ENCODE peak calls at places on chromosomes 5 and 9, in four cellular contexts. One of them, this sample, is unnamed.

GRCh38 chr9:133570681-133571080 is 36.2 kb downstream of the ADAMTSL2 start:
- DNase-seq in fibroblast of lung: no peak
- DNase-seq in hepatocyte: no peak
- DNase-seq in SK-N-SH: no peak
- DNase-seq in this sample: no peak

GRCh38 chr5:133113331-133114061 is 61.7 kb downstream of the HSPA4 start:
- DNase-seq in hepatocyte: no peak
- DNase-seq in fibroblast of lung: no peak
- DNase-seq in SK-N-SH: no peak
- DNase-seq in this sample: no peak

GRCh38 chr5:158899792-158900191 is 199.9 kb downstream of the EBF1 start:
- DNase-seq in SK-N-SH: no peak
- DNase-seq in fibroblast of lung: no peak
- DNase-seq in hepatocyte: no peak
- DNase-seq in this sample: no peak

GRCh38 chr9:2621678-2622360 is at the start of gene VLDLR:
- DNase-seq in fibroblast of lung: peak; percentile 25
- DNase-seq in SK-N-SH: peak; percentile 90
- DNase-seq in hepatocyte: peak; percentile 71
- DNase-seq in this sample: peak; percentile 87

GRCh38 chr9:89676281-89676680 is 71.5 kb downstream of the GADD45G start:
- DNase-seq in hepatocyte: no peak
- DNase-seq in SK-N-SH: peak; percentile 56
- DNase-seq in fibroblast of lung: no peak
- DNase-seq in this sample: peak; percentile 36

GRCh38 chr5:126776499-126777256 is at the start of gene LMNB1:
- DNase-seq in hepatocyte: peak; percentile 96
- DNase-seq in fibroblast of lung: peak; percentile 95
- DNase-seq in SK-N-SH: peak; percentile 95
- DNase-seq in this sample: peak; percentile 99

GRCh38 chr5:151155149-151155776 is 2.3 kb downstream of the ANXA6 start:
- DNase-seq in SK-N-SH: no peak
- DNase-seq in fibroblast of lung: peak; percentile 22
- DNase-seq in hepatocyte: no peak
- DNase-seq in this sample: no peak

GRCh38 chr5:159123189-159123588 is 23.5 kb upstream of the EBF1 start:
- DNase-seq in SK-N-SH: no peak
- DNase-seq in fibroblast of lung: no peak
- DNase-seq in hepatocyte: no peak
- DNase-seq in this sample: no peak

GRCh38 chr9:38405841-38406240 is 13.3 kb downstream of the ALDH1B1 start:
- DNase-seq in SK-N-SH: no peak
- DNase-seq in hepatocyte: no peak
- DNase-seq in fibroblast of lung: no peak
- DNase-seq in this sample: no peak

GRCh38 chr5:102547659-102548058 is 48.9 kb upstream of the SLCO6A1 start:
- DNase-seq in fibroblast of lung: no peak
- DNase-seq in hepatocyte: no peak
- DNase-seq in SK-N-SH: no peak
- DNase-seq in this sample: no peak

GRCh38 chr5:10199700-10200099 is 50.0 kb downstream of the ATPSCKMT start:
- DNase-seq in hepatocyte: no peak
- DNase-seq in SK-N-SH: no peak
- DNase-seq in fibroblast of lung: no peak
- DNase-seq in this sample: no peak

GRCh38 chr5:177094224-177095087 is 7.7 kb downstream of the FGFR4 start:
- DNase-seq in hepatocyte: peak; percentile 66
- DNase-seq in SK-N-SH: peak; percentile 66
- DNase-seq in fibroblast of lung: peak; percentile 98
- DNase-seq in this sample: no peak

GRCh38 chr5:6746244-6746643 is 33.0 kb downstream of the TENT4A start:
- DNase-seq in SK-N-SH: no peak
- DNase-seq in fibroblast of lung: no peak
- DNase-seq in hepatocyte: no peak
- DNase-seq in this sample: no peak

GRCh38 chr5:77083088-77083487 is 4.0 kb downstream of the ZBED3 start:
- DNase-seq in fibroblast of lung: no peak
- DNase-seq in SK-N-SH: no peak
- DNase-seq in hepatocyte: no peak
- DNase-seq in this sample: no peak

GRCh38 chr5:77080905-77081304 is 6.2 kb downstream of the ZBED3 start:
- DNase-seq in fibroblast of lung: no peak
- DNase-seq in SK-N-SH: no peak
- DNase-seq in hepatocyte: no peak
- DNase-seq in this sample: no peak

GRCh38 chr5:77086611-77087483 is at the start of gene ZBED3:
- DNase-seq in SK-N-SH: peak; percentile 88
- DNase-seq in fibroblast of lung: peak; percentile 95
- DNase-seq in hepatocyte: peak; percentile 89
- DNase-seq in this sample: peak; percentile 89

GRCh38 chr5:77077821-77078176 is 9.3 kb downstream of the ZBED3 start:
- DNase-seq in hepatocyte: no peak
- DNase-seq in fibroblast of lung: no peak
- DNase-seq in SK-N-SH: no peak
- DNase-seq in this sample: no peak

DNA sequence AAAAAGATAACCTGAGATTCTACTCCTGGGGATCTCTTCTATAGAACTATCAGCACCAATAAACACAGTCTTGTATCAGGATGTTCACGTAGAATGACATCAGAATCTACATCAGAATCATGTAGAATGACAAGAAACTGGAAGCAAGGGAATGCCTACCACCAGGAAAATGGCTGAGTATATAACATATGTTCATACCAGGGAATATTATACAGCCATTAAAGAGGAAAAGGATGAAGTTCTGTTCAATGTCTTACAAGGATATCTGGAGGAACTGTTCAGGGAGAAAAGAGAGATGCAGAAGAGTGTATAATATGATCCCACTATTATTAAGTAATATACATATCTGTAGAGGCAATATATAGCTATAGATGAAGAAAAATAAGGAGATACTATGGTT is 4.8 kb downstream of the ZBED3 start:
- DNase-seq in SK-N-SH: no peak
- DNase-seq in hepatocyte: no peak
- DNase-seq in fibroblast of lung: no peak
- DNase-seq in this sample: no peak
- H3K36me3 ChIP-seq in SK-N-SH: peaks cover 4% of the 10 kb centered on the region
- H3K36me3 ChIP-seq in hepatocyte: no peaks in the 10 kb centered on the region
- H3K36me3 ChIP-seq in fibroblast of lung: no peaks in the 10 kb centered on the region
- H3K36me3 ChIP-seq in this sample: no peaks in the 10 kb centered on the region

DNA sequence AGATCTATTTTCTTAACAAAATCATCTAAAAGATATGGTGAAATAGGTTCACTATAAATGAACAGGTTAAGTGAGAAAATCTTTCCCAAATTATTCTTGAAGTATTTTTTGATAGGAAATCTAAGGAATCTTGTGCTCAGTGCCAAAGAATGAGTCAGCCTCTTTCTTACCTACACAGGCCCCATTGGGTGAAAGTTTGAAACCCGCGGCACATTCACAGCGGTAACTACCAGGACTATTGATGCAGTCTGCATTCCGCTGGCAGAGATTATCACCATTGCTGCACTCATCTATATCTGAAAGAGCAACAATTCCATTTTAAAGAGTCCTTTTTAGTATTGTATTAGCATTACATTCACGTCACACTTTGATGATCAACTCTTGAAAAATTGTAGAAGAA is 221.8 kb downstream of the SLC12A2 start:
- DNase-seq in SK-N-SH: no peak
- DNase-seq in hepatocyte: no peak
- DNase-seq in fibroblast of lung: no peak
- DNase-seq in this sample: no peak
- H3K36me3 ChIP-seq in SK-N-SH: no peaks in the 10 kb centered on the region
- H3K36me3 ChIP-seq in hepatocyte: peaks cover 6% of the 10 kb centered on the region
- H3K36me3 ChIP-seq in fibroblast of lung: no peaks in the 10 kb centered on the region
- H3K36me3 ChIP-seq in this sample: peaks cover 80% of the 10 kb centered on the region

DNA sequence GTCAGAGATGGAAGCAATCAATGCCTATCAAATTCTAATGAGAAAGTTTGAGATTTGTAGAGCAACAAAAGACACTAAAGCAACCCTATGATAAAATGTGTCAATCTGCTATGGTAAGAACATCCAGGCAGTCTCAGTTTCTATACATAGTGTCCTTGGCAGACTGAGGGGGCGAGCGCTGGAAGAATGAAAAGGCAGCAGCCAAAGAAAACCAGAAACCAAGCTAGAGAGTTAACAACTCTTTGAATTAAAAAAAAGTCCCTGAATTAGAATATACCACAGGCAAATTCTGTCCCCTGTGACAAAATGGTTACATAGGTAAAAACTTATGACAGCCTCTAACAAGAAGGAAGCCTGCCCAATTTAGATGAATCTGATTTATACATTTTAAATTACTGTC is 106.7 kb downstream of the OXCT1 start:
- DNase-seq in SK-N-SH: no peak
- DNase-seq in hepatocyte: no peak
- DNase-seq in fibroblast of lung: no peak
- DNase-seq in this sample: no peak
- H3K36me3 ChIP-seq in SK-N-SH: peaks cover 12% of the 10 kb centered on the region
- H3K36me3 ChIP-seq in hepatocyte: no peaks in the 10 kb centered on the region
- H3K36me3 ChIP-seq in fibroblast of lung: no peaks in the 10 kb centered on the region
- H3K36me3 ChIP-seq in this sample: no peaks in the 10 kb centered on the region

DNA sequence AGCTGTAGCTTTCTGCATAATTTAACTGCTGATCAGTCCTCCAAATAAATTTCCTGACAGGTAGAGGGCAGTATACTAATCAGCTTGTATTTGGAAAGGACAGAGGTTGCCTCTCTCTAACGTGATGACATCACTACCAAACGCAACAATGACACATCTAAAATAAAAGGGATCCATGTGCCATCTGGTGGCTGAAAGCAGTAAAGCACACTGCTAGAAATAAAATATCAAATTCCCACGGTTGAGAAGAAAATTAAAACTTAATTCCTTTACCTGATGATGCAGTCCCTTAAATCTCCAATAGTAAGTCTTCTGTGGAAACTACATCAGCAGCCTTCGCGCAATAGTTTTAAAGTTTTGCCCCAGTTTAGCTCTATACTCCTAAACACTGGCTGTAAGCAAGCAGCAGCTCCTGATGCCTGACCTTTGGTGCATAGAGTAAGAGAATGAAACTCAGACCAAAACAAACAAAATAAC is 54.5 kb downstream of the DIAPH1 start:
- DNase-seq in SK-N-SH: peak; percentile 59
- DNase-seq in hepatocyte: peak; percentile 90
- DNase-seq in fibroblast of lung: peak; percentile 98
- DNase-seq in this sample: peak; percentile 85
- H3K36me3 ChIP-seq in SK-N-SH: peaks cover 33% of the 10 kb centered on the region
- H3K36me3 ChIP-seq in hepatocyte: no peaks in the 10 kb centered on the region
- H3K36me3 ChIP-seq in fibroblast of lung: no peaks in the 10 kb centered on the region
- H3K36me3 ChIP-seq in this sample: peaks cover 92% of the 10 kb centered on the region

DNA sequence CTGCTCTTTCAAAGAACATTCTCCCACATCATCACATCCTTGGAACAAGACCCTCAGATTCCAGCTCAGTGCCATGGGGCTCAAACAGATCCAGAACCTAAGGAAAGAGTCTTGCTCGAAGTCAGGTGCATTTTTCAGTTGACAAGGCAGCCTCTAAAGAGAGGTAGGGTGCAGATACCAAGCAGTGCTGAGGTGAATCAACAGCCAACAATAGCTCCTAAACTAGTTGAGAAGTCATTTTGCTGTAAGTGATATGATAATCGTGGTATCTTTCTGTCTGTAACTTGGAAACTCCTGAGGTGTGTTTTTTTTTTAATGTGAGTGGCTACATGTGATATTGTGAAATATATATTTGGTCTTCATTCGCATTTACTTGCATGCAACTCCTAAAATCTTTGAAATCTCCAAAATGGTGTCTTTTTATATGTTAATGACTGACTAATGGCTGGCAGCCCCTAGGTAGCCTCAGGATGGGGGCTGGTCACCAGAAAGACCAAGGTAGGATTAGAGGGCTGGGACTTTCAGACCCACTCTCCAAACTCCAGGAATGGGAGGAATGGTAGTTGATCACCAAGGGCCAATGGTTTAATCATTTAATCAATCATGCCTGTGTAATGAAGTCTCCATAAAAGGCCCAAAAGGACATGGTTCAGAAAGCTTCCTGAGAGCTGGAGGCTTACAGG is 96.6 kb downstream of the SERINC5 start:
- DNase-seq in SK-N-SH: no peak
- DNase-seq in hepatocyte: no peak
- DNase-seq in fibroblast of lung: no peak
- DNase-seq in this sample: no peak
- H3K36me3 ChIP-seq in SK-N-SH: peaks cover 12% of the 10 kb centered on the region
- H3K36me3 ChIP-seq in hepatocyte: no peaks in the 10 kb centered on the region
- H3K36me3 ChIP-seq in fibroblast of lung: no peaks in the 10 kb centered on the region
- H3K36me3 ChIP-seq in this sample: peaks cover 97% of the 10 kb centered on the region

DNA sequence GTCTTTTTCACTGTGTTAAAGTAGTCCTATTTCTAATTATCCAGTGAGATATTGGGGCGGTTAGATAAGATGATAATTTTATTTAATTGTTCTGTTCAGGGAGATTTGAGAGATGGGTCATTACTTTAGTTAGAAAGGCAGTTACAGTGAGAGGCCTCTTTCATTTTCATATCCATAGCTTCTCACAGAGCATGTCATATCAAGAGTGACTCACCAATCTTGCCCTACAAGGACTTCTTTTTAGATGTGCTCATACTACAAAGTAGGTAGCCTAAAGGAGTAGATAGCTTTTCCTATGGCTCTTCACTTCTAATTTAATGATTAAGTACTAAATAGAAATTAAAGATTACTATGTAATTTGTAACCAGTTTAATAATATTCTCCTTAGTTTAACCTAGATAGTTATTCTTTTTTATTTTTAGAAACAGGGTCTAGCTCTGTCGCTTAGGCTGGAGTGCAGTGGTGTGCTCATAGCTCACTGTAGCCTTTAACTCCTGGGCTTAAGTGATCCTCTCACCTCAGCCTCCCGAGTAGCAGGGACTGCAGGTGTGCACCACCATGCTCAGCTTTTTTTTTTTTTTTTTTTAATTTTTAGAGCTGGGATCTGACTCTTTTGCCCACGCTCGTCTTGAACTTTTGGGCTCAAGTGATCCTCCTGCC is 71.0 kb downstream of the FER start:
- DNase-seq in fibroblast of lung: peak; percentile 57
- DNase-seq in hepatocyte: no peak
- DNase-seq in SK-N-SH: no peak
- DNase-seq in this sample: no peak
- H3K36me3 ChIP-seq in fibroblast of lung: no peaks in the 10 kb centered on the region
- H3K36me3 ChIP-seq in hepatocyte: no peaks in the 10 kb centered on the region
- H3K36me3 ChIP-seq in SK-N-SH: no peaks in the 10 kb centered on the region
- H3K36me3 ChIP-seq in this sample: no peaks in the 10 kb centered on the region

GRCh38 chr9:35398651-35399335 is 91.1 kb upstream of the RUSC2 start:
- DNase-seq in fibroblast of lung: no peak
- DNase-seq in SK-N-SH: no peak
- DNase-seq in hepatocyte: no peak
- DNase-seq in this sample: no peak

GRCh38 chr9:35396560-35397215 is 93.2 kb upstream of the RUSC2 start:
- DNase-seq in hepatocyte: no peak
- DNase-seq in SK-N-SH: no peak
- DNase-seq in fibroblast of lung: no peak
- DNase-seq in this sample: no peak

GRCh38 chr9:35397923-35398322 is 92.0 kb upstream of the RUSC2 start:
- DNase-seq in SK-N-SH: no peak
- DNase-seq in fibroblast of lung: no peak
- DNase-seq in hepatocyte: no peak
- DNase-seq in this sample: no peak

GRCh38 chr9:35395076-35395675 is 94.7 kb upstream of the RUSC2 start:
- DNase-seq in fibroblast of lung: no peak
- DNase-seq in SK-N-SH: no peak
- DNase-seq in hepatocyte: no peak
- DNase-seq in this sample: no peak

GRCh38 chr9:35397216-35397698 is 92.7 kb upstream of the RUSC2 start:
- DNase-seq in fibroblast of lung: no peak
- DNase-seq in SK-N-SH: no peak
- DNase-seq in hepatocyte: no peak
- DNase-seq in this sample: no peak
- H3K36me3 ChIP-seq in fibroblast of lung: peaks cover 7% of the 10 kb centered on the region
- H3K36me3 ChIP-seq in SK-N-SH: no peaks in the 10 kb centered on the region
- H3K36me3 ChIP-seq in hepatocyte: no peaks in the 10 kb centered on the region
- H3K36me3 ChIP-seq in this sample: peaks cover 21% of the 10 kb centered on the region

GRCh38 chr9:87500491-87500890 is 2.8 kb downstream of the DAPK1 start:
- DNase-seq in fibroblast of lung: no peak
- DNase-seq in SK-N-SH: peak; percentile 38
- DNase-seq in hepatocyte: no peak
- DNase-seq in this sample: no peak
- H3K36me3 ChIP-seq in fibroblast of lung: no peaks in the 10 kb centered on the region
- H3K36me3 ChIP-seq in SK-N-SH: no peaks in the 10 kb centered on the region
- H3K36me3 ChIP-seq in hepatocyte: no peaks in the 10 kb centered on the region
- H3K36me3 ChIP-seq in this sample: peaks cover 28% of the 10 kb centered on the region

This sample was measured in endodermal cell.